ENCODE peak calls at places on chromosomes 3 and 15, in five cellular contexts. H is cardiac fibroblast, R is IMR-90, S is HFF-Myc, K is heart right ventricle. M is an unnamed sample.

GRCh38 chr3:71208273-71209095 is 375.0 kb downstream of the FOXP1 start:
- DNase-seq in H (peak), R (peak), S (no peak), K (no peak), M (no peak)

GRCh38 chr15:90037961-90038633 is 37.0 kb downstream of the ZNF710 start:
- DNase-seq in H (peak), R (peak), S (no peak), K (no peak), M (no peak)

GRCh38 chr3:193665370-193665989 is 72.5 kb downstream of the OPA1 start:
- DNase-seq in H (peak), R (peak), S (peak), K (no peak), M (peak)

GRCh38 chr15:50109086-50109987 is 9.7 kb downstream of the ATP8B4 start:
- DNase-seq in H (peak), R (peak), S (no peak), K (peak), M (peak)

GRCh38 chr15:76664895-76665294 is 240.2 kb downstream of the SCAPER start:
- DNase-seq in H (no peak), R (no peak), S (no peak), K (no peak), M (no peak)

GRCh38 chr3:39941941-39942340 is 132.5 kb downstream of the MYRIP start:
- DNase-seq in H (no peak), R (no peak), S (no peak), K (no peak), M (no peak)

GRCh38 chr3:70358978-70359580 is 46.6 kb upstream of the MDFIC2 start:
- DNase-seq in H (peak), R (peak), S (peak), K (peak), M (peak)

GRCh38 chr15:42059661-42060476 is 34.5 kb downstream of the PLA2G4D start:
- DNase-seq in H (peak), R (peak), S (no peak), K (peak), M (peak)

GRCh38 chr15:50816191-50816590 is 50.7 kb upstream of the SPPL2A start:
- DNase-seq in H (no peak), R (no peak), S (no peak), K (no peak), M (no peak)

GRCh38 chr15:79738198-79738597 is 158.6 kb downstream of the MTHFS start:
- DNase-seq in H (no peak), R (no peak), S (no peak), K (no peak), M (no peak)

GRCh38 chr15:79168922-79169322 is 78.3 kb upstream of the RASGRF1 start:
- DNase-seq in H (peak), R (no peak), S (no peak), K (peak), M (no peak)

GRCh38 chr15:90560229-90560771 is 30.6 kb downstream of the CRTC3 start:
- DNase-seq in H (peak), R (peak), S (peak), K (peak), M (peak)

GRCh38 chr15:65032823-65033537 is 3.5 kb upstream of the MTFMT start:
- DNase-seq in H (peak), R (peak), S (no peak), K (peak), M (peak)

GRCh38 chr3:157447026-157447694 is 10.5 kb downstream of the PTX3 start:
- DNase-seq in H (peak), R (peak), S (no peak), K (no peak), M (peak)

GRCh38 chr3:133014325-133014724 is 23.9 kb upstream of the TMEM108 start:
- DNase-seq in H (no peak), R (no peak), S (no peak), K (no peak), M (no peak)

GRCh38 chr3:9020396-9020795 is 57.1 kb upstream of the RAD18 start:
- DNase-seq in H (no peak), R (no peak), S (no peak), K (no peak), M (no peak)

GRCh38 chr3:12405432-12406272 is 78.6 kb upstream of the TSEN2 start:
- DNase-seq in H (peak), R (peak), S (no peak), K (peak), M (peak)

GRCh38 chr15:92962914-92963313 is 62.8 kb downstream of the CHD2 start:
- DNase-seq in H (no peak), R (no peak), S (no peak), K (no peak), M (no peak)

GRCh38 chr3:186254676-186255665 is 107.1 kb downstream of the DGKG start:
- DNase-seq in H (no peak), R (no peak), S (no peak), K (no peak), M (no peak)

GRCh38 chr3:158097571-158098553 is 8.4 kb downstream of the SHOX2 start:
- DNase-seq in H (peak), R (peak), S (no peak), K (no peak), M (peak)

GRCh38 chr3:143998266-143998665 is 26.6 kb downstream of the DIPK2A start:
- DNase-seq in H (peak), R (peak), S (no peak), K (no peak), M (peak)

GRCh38 chr3:161414907-161415306 is 43.6 kb upstream of the SPTSSB start:
- DNase-seq in H (no peak), R (no peak), S (no peak), K (no peak), M (no peak)

GRCh38 chr3:192372627-192373026 is 354.7 kb downstream of the FGF12 start:
- DNase-seq in H (no peak), R (no peak), S (no peak), K (no peak), M (no peak)

GRCh38 chr3:44058022-44058867 is 183.4 kb upstream of the TOPAZ1 start:
- DNase-seq in H (peak), R (peak), S (peak), K (no peak), M (peak)

GRCh38 chr3:184366619-184367321 is 5.3 kb downstream of the POLR2H start:
- DNase-seq in H (no peak), R (peak), S (peak), K (no peak), M (peak)

GRCh38 chr3:14377838-14378169 is 24.6 kb upstream of the SLC6A6 start:
- DNase-seq in H (no peak), R (no peak), S (no peak), K (no peak), M (no peak)

DNA sequence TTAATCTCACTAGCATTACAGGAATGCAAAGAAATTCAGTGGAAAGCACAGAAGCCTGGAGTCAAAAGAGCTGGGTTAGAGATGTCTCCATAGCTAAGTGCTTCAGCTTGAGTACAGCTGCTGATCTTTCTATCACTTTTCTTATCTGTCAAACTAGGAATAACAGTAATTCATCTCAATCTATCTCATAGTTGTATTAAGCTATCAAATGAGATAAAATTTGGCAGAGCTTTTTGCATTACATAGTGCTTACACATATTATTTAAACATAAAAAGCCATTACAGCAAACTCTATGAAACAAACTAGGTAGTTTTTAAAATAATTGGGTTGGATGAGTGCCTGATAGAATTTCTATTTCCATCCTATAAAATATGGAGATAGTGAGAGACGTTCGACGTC is 799.5 kb upstream of the SEMA6D start:
- DNase-seq in H (no peak), R (no peak), S (no peak), K (no peak), M (no peak)
- TF ChIP-seq CTCF in H (no peak), R (no peak), S (no peak), K (no peak), M (no peak)

GRCh38 chr3:20190991-20191390 is 5.0 kb upstream of the SGO1 start:
- DNase-seq in H (no peak), R (no peak), S (no peak), K (no peak), M (no peak)
- TF ChIP-seq CTCF in H (no peak), R (no peak), S (no peak), K (no peak), M (peak)

GRCh38 chr3:64223809-64224570 is 1.3 kb downstream of the PRICKLE2 start:
- DNase-seq in H (peak), R (peak), S (no peak), K (no peak), M (peak)

GRCh38 chr3:64225695-64226499 is 631 bp upstream of the PRICKLE2 start:
- DNase-seq in H (no peak), R (peak), S (no peak), K (no peak), M (no peak)

GRCh38 chr3:64222501-64222900 is 2.8 kb downstream of the PRICKLE2 start:
- DNase-seq in H (no peak), R (no peak), S (no peak), K (no peak), M (no peak)

GRCh38 chr3:64221564-64222257 is 3.6 kb downstream of the PRICKLE2 start:
- DNase-seq in H (no peak), R (no peak), S (no peak), K (no peak), M (no peak)

DNA sequence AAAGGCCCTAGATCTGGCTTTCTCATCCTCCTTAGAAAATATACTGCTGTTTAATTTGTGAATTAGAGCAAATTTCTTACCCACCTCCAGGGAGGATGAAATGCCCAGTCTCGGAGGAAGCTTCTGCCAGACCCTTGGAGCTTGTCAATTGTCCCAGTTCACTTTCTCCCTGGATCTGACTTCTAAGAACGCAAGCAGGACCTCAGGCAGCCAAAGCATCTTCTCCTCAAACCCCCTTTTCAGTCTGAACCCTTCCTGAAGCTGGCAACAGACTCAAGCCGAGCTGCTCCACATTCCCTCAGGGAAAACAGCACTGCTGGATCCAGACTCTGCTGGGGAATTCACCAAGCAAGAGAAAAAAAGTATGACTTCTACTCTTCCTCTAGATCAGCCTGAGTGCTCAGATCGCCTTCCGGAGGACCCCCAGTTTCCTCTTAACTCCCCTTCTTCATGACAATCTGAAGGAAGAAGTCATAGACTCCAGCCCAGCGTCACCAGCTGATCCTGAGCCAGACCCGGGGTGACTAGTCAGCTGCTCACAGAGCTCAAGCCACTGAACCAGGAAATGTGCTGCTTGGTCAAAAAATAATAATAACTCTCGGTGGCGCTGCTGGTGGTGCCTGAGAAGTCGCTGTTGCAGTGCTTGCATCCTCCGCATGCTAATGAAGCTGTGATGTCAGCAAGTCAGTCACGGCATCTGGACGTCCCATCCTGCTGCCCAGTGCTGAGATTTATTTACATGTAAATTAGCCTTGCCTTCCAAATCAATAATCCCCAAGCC is at the start of gene PRICKLE2:
- DNase-seq in H (peak), R (peak), S (peak), K (peak), M (peak)
- TF ChIP-seq CTCF in H (peak), R (peak), S (no peak), K (peak), M (peak)

DNA sequence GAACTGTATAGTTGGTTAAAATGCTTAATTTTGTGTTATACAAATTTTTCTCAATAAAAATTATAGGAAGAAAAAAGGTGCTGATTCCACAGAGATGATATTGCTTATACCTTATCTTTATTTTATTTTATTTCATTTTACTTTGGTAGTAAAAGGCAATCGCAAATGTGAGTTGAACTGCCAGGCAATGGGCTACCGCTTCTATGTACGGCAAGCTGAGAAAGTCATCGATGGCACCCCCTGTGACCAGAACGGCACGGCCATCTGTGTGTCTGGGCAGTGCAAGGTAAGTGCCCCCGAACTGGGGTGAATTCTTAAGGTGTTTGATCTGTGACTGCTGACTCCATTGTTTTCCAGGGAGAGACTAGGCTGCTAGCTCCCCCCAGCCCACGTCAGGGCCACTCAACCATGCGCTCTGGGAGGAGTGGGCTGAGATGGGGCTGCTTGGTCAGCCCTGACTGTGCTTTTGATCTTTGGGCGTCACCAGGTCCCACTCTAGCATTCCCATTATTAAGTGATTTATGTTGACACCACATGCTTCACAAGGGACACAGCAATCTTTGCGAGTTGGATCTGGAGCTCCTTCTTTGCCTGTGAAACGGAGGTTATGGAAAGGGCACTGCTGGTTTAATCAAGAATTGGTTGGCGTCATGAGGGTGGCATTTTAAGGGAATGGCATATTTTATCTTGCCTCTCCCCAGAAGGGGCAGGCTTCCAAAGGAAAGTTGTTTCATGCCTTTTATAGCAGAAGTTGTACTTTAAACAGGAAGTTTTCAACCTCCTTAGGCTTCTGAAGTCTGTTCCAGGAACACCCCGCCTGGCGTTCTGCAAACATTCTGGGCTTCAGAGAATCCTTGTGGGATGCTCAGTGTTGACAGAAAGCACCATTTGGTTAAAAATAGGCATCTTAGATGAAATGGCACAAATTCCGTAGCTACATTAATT is 296.5 kb downstream of the THSD4 start:
- DNase-seq in H (no peak), R (peak), S (no peak), K (no peak), M (peak)
- TF ChIP-seq CTCF in H (no peak), R (peak), S (no peak), K (peak), M (peak)

GRCh38 chr3:49745986-49746385 is 22.2 kb upstream of the GMPPB start:
- DNase-seq in H (peak), R (peak), S (no peak), K (no peak), M (peak)
- TF ChIP-seq CTCF in H (no peak), R (no peak), S (no peak), K (no peak), M (no peak)

GRCh38 chr3:17910922-17911321 is 168.5 kb upstream of the TBC1D5 start:
- DNase-seq in H (no peak), R (no peak), S (no peak), K (no peak), M (no peak)

GRCh38 chr3:17901893-17902292 is 159.5 kb upstream of the TBC1D5 start:
- DNase-seq in H (no peak), R (no peak), S (no peak), K (no peak), M (no peak)

GRCh38 chr3:17908399-17909191 is 166.2 kb upstream of the TBC1D5 start:
- DNase-seq in H (no peak), R (no peak), S (no peak), K (no peak), M (no peak)

GRCh38 chr3:17905996-17906395 is 163.6 kb upstream of the TBC1D5 start:
- DNase-seq in H (no peak), R (no peak), S (no peak), K (no peak), M (peak)
- TF ChIP-seq CTCF in H (no peak), R (no peak), S (no peak), K (no peak), M (no peak)

DNA sequence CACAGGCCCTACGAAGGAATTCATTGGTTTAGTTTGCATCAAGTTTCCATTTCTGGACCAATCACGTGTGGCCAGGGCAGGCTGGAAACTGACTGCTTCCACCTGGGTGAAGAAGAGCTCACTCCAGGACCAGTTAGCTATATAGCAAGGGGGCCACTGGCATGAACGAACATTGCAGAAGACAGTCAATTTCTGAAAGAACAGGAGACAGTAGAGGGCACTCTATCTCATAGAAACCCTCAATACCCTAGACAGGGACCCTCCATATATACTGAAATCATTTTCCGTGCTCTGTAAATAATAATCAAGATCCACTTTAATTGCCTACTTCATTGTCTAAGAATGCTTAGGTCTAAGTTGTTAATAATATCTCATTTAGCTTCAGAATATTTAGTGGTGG is 215.6 kb downstream of the CADPS start:
- DNase-seq in H (no peak), R (no peak), S (no peak), K (no peak), M (no peak)
- TF ChIP-seq CTCF in H (no peak), R (no peak), S (no peak), K (no peak), M (no peak)

GRCh38 chr3:111967071-111967470 is 11.8 kb upstream of the ABHD10 start:
- DNase-seq in H (no peak), R (no peak), S (no peak), K (no peak), M (no peak)
- TF ChIP-seq CTCF in H (no peak), R (no peak), S (no peak), K (no peak), M (no peak)

GRCh38 chr15:73287019-73287418 is 81.7 kb downstream of the HCN4 start:
- DNase-seq in H (no peak), R (no peak), S (no peak), K (no peak), M (no peak)

GRCh38 chr15:73283341-73283962 is 85.3 kb downstream of the HCN4 start:
- DNase-seq in H (no peak), R (no peak), S (no peak), K (no peak), M (no peak)

GRCh38 chr15:73286356-73286755 is 82.4 kb downstream of the HCN4 start:
- DNase-seq in H (peak), R (peak), S (no peak), K (no peak), M (no peak)

GRCh38 chr15:73282567-73283200 is 86.1 kb downstream of the HCN4 start:
- DNase-seq in H (no peak), R (no peak), S (no peak), K (no peak), M (no peak)

GRCh38 chr15:73284073-73284472 is 84.7 kb downstream of the HCN4 start:
- DNase-seq in H (peak), R (peak), S (no peak), K (no peak), M (peak)
- TF ChIP-seq CTCF in H (peak), R (peak), S (no peak), K (peak), M (no peak)

GRCh38 chr15:85010472-85011209 is 29.0 kb downstream of the PDE8A start:
- DNase-seq in H (peak), R (no peak), S (no peak), K (no peak), M (no peak)
- TF ChIP-seq CTCF in H (no peak), R (no peak), S (peak), K (no peak), M (no peak)

M was measured in astrocyte of the spinal cord.